ENCODE peak calls at places on chromosomes 2 and 18, in seven cellular contexts. One of them, this sample, is unnamed.

GRCh38 chr18:3816601-3817363 is 366.8 kb downstream of the TGIF1 start:
- DNase-seq in neuronal stem cell: no peak
- DNase-seq in H9: no peak
- DNase-seq in mesenchymal stem cell: peak; percentile 95
- DNase-seq in IMR-90: peak; percentile 99
- DNase-seq in mesendoderm: no peak
- DNase-seq in H1: no peak
- DNase-seq in this sample: peak; percentile 79

GRCh38 chr18:42092848-42093247 is 137.8 kb downstream of the PIK3C3 start:
- DNase-seq in neuronal stem cell: no peak
- DNase-seq in H9: no peak
- DNase-seq in mesenchymal stem cell: no peak
- DNase-seq in IMR-90: no peak
- DNase-seq in mesendoderm: no peak
- DNase-seq in H1: no peak
- DNase-seq in this sample: no peak

GRCh38 chr2:209340522-209340921 is 83.3 kb upstream of the MAP2 start:
- DNase-seq in neuronal stem cell: no peak
- DNase-seq in H9: no peak
- DNase-seq in mesenchymal stem cell: no peak
- DNase-seq in IMR-90: no peak
- DNase-seq in mesendoderm: no peak
- DNase-seq in H1: no peak
- DNase-seq in this sample: no peak

GRCh38 chr18:3177902-3178687 is 41.7 kb downstream of the MYOM1 start:
- DNase-seq in neuronal stem cell: no peak
- DNase-seq in H9: no peak
- DNase-seq in mesenchymal stem cell: no peak
- DNase-seq in IMR-90: peak; percentile 19
- DNase-seq in mesendoderm: no peak
- DNase-seq in H1: no peak
- DNase-seq in this sample: peak; percentile 60

GRCh38 chr2:214019229-214019972 is 391.5 kb upstream of the VWC2L start:
- DNase-seq in neuronal stem cell: no peak
- DNase-seq in H9: no peak
- DNase-seq in mesenchymal stem cell: peak; percentile 94
- DNase-seq in IMR-90: peak; percentile 97
- DNase-seq in mesendoderm: no peak
- DNase-seq in H1: no peak
- DNase-seq in this sample: peak; percentile 84

GRCh38 chr2:239819974-239820555 is 205.1 kb downstream of the NDUFA10 start:
- DNase-seq in neuronal stem cell: no peak
- DNase-seq in H9: peak; percentile 17
- DNase-seq in mesenchymal stem cell: no peak
- DNase-seq in IMR-90: no peak
- DNase-seq in mesendoderm: no peak
- DNase-seq in H1: no peak
- DNase-seq in this sample: no peak

GRCh38 chr2:124816007-124816406 is 790.9 kb downstream of the CNTNAP5 start:
- DNase-seq in neuronal stem cell: no peak
- DNase-seq in H9: no peak
- DNase-seq in mesenchymal stem cell: no peak
- DNase-seq in IMR-90: no peak
- DNase-seq in mesendoderm: no peak
- DNase-seq in H1: no peak
- DNase-seq in this sample: no peak

GRCh38 chr18:4399929-4400328 is 55.2 kb downstream of the DLGAP1 start:
- DNase-seq in neuronal stem cell: no peak
- DNase-seq in H9: peak; percentile 41
- DNase-seq in mesenchymal stem cell: no peak
- DNase-seq in IMR-90: no peak
- DNase-seq in mesendoderm: no peak
- DNase-seq in H1: no peak
- DNase-seq in this sample: no peak

GRCh38 chr2:1448009-1448408 is 34.7 kb downstream of the TPO start:
- DNase-seq in neuronal stem cell: no peak
- DNase-seq in H9: no peak
- DNase-seq in mesenchymal stem cell: no peak
- DNase-seq in IMR-90: no peak
- DNase-seq in mesendoderm: no peak
- DNase-seq in H1: no peak
- DNase-seq in this sample: no peak

GRCh38 chr2:207903236-207903635 is 122.1 kb downstream of the PLEKHM3 start:
- DNase-seq in neuronal stem cell: no peak
- DNase-seq in H9: no peak
- DNase-seq in mesenchymal stem cell: no peak
- DNase-seq in IMR-90: no peak
- DNase-seq in mesendoderm: no peak
- DNase-seq in H1: no peak
- DNase-seq in this sample: no peak

GRCh38 chr2:223601932-223602676 is at the start of gene SCG2:
- DNase-seq in neuronal stem cell: peak; percentile 64
- DNase-seq in H9: peak; percentile 78
- DNase-seq in mesenchymal stem cell: peak; percentile 92
- DNase-seq in IMR-90: peak; percentile 96
- DNase-seq in mesendoderm: peak; percentile 78
- DNase-seq in H1: peak; percentile 47
- DNase-seq in this sample: peak; percentile 45

GRCh38 chr2:73297151-73297559 is 3.8 kb upstream of the EGR4 start:
- DNase-seq in neuronal stem cell: no peak
- DNase-seq in H9: no peak
- DNase-seq in mesenchymal stem cell: peak; percentile 6
- DNase-seq in IMR-90: no peak
- DNase-seq in mesendoderm: no peak
- DNase-seq in H1: no peak
- DNase-seq in this sample: no peak

GRCh38 chr2:159798376-159798724 is 342 bp upstream of the CD302 start:
- DNase-seq in neuronal stem cell: no peak
- DNase-seq in H9: no peak
- DNase-seq in mesenchymal stem cell: no peak
- DNase-seq in IMR-90: no peak
- DNase-seq in mesendoderm: no peak
- DNase-seq in H1: no peak
- DNase-seq in this sample: no peak

GRCh38 chr2:100580474-100581264 is 17.9 kb downstream of the PDCL3 start:
- DNase-seq in neuronal stem cell: no peak
- DNase-seq in H9: no peak
- DNase-seq in mesenchymal stem cell: no peak
- DNase-seq in IMR-90: no peak
- DNase-seq in mesendoderm: no peak
- DNase-seq in H1: no peak
- DNase-seq in this sample: no peak

GRCh38 chr2:156341482-156342251 is 9.1 kb upstream of the NR4A2 start:
- DNase-seq in neuronal stem cell: peak; percentile 74
- DNase-seq in H9: peak; percentile 86
- DNase-seq in mesenchymal stem cell: peak; percentile 97
- DNase-seq in IMR-90: peak; percentile 94
- DNase-seq in mesendoderm: peak; percentile 92
- DNase-seq in H1: no peak
- DNase-seq in this sample: peak; percentile 68

GRCh38 chr2:156342252-156343095 is 10.0 kb upstream of the NR4A2 start:
- DNase-seq in neuronal stem cell: peak; percentile 85
- DNase-seq in H9: peak; percentile 83
- DNase-seq in mesenchymal stem cell: peak; percentile 96
- DNase-seq in IMR-90: peak; percentile 93
- DNase-seq in mesendoderm: peak; percentile 94
- DNase-seq in H1: no peak
- DNase-seq in this sample: peak; percentile 92

GRCh38 chr2:156343096-156343939 is 10.8 kb upstream of the NR4A2 start:
- DNase-seq in neuronal stem cell: no peak
- DNase-seq in H9: no peak
- DNase-seq in mesenchymal stem cell: no peak
- DNase-seq in IMR-90: no peak
- DNase-seq in mesendoderm: no peak
- DNase-seq in H1: no peak
- DNase-seq in this sample: no peak

GRCh38 chr2:156345582-156345981 is 13.1 kb upstream of the NR4A2 start:
- DNase-seq in neuronal stem cell: no peak
- DNase-seq in H9: no peak
- DNase-seq in mesenchymal stem cell: no peak
- DNase-seq in IMR-90: no peak
- DNase-seq in mesendoderm: no peak
- DNase-seq in H1: no peak
- DNase-seq in this sample: no peak

GRCh38 chr2:156343940-156344301 is 11.4 kb upstream of the NR4A2 start:
- DNase-seq in neuronal stem cell: no peak
- DNase-seq in H9: no peak
- DNase-seq in mesenchymal stem cell: peak; percentile 59
- DNase-seq in IMR-90: peak; percentile 65
- DNase-seq in mesendoderm: no peak
- DNase-seq in H1: no peak
- DNase-seq in this sample: no peak
- H3K23ac ChIP-seq in neuronal stem cell: no peak overlapping the region
- H3K23ac ChIP-seq in H9: no peak overlapping the region
- H3K23ac ChIP-seq in mesenchymal stem cell: no peak overlapping the region
- H3K23ac ChIP-seq in IMR-90: no peak overlapping the region
- H3K23ac ChIP-seq in mesendoderm: no peak overlapping the region
- H3K23ac ChIP-seq in H1: no peak overlapping the region
- H3K23ac ChIP-seq in this sample: no peak overlapping the region

GRCh38 chr2:188314314-188315054 is 22.8 kb downstream of the GULP1 start:
- DNase-seq in neuronal stem cell: no peak
- DNase-seq in H9: no peak
- DNase-seq in mesenchymal stem cell: peak; percentile 58
- DNase-seq in IMR-90: no peak
- DNase-seq in mesendoderm: peak; percentile 58
- DNase-seq in H1: no peak
- DNase-seq in this sample: no peak

GRCh38 chr2:188315750-188316149 is 24.1 kb downstream of the GULP1 start:
- DNase-seq in neuronal stem cell: no peak
- DNase-seq in H9: no peak
- DNase-seq in mesenchymal stem cell: no peak
- DNase-seq in IMR-90: no peak
- DNase-seq in mesendoderm: no peak
- DNase-seq in H1: no peak
- DNase-seq in this sample: no peak

GRCh38 chr2:188316791-188317423 is 25.2 kb downstream of the GULP1 start:
- DNase-seq in neuronal stem cell: no peak
- DNase-seq in H9: no peak
- DNase-seq in mesenchymal stem cell: no peak
- DNase-seq in IMR-90: no peak
- DNase-seq in mesendoderm: no peak
- DNase-seq in H1: no peak
- DNase-seq in this sample: no peak

GRCh38 chr2:188318161-188318749 is 26.6 kb downstream of the GULP1 start:
- DNase-seq in neuronal stem cell: no peak
- DNase-seq in H9: no peak
- DNase-seq in mesenchymal stem cell: no peak
- DNase-seq in IMR-90: no peak
- DNase-seq in mesendoderm: no peak
- DNase-seq in H1: no peak
- DNase-seq in this sample: no peak

DNA sequence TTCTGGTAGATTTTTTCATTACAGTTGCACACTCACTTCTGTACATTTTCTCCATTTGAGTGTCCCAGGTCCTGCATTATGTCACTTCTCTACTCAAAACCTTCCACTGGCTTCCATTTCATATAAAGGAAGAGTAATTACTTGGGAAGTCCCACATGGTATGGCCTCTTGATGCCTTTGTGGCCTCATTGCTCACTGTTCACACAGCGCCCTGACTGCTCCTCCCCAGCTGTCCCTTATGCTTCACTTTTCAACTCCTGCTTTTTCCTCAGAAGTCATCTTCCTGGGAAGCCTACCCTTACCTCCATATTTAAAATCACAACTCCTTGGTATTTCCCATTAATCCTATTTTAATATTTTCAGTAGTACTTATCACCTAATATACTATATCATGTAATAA is 24.7 kb downstream of the GULP1 start:
- DNase-seq in neuronal stem cell: no peak
- DNase-seq in H9: no peak
- DNase-seq in mesenchymal stem cell: no peak
- DNase-seq in IMR-90: no peak
- DNase-seq in mesendoderm: no peak
- DNase-seq in H1: no peak
- DNase-seq in this sample: no peak
- H3K23ac ChIP-seq in neuronal stem cell: no peak overlapping the region
- H3K23ac ChIP-seq in H9: no peak overlapping the region
- H3K23ac ChIP-seq in mesenchymal stem cell: no peak overlapping the region
- H3K23ac ChIP-seq in IMR-90: no peak overlapping the region
- H3K23ac ChIP-seq in mesendoderm: no peak overlapping the region
- H3K23ac ChIP-seq in H1: no peak overlapping the region
- H3K23ac ChIP-seq in this sample: no peak overlapping the region

DNA sequence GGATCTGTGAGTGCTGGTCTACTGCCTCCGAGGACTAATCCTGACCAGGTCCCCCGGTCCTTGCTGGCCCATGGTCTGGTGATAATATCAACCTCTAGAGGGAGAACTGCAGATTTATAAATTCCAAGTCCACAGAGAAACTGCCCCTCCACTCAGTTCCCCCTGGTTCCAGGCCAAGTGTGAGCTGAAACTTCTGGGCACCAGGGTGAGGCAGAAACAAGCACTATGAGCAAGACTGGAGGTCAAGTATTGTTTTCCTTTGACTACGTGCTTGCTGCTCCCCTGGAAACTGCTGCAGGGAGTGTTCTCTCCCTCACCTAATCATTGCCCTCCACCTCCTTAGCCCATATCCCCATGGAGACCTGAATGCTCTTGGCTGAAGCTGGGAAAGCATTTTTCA is 135.3 kb downstream of the RDH14 start:
- DNase-seq in neuronal stem cell: no peak
- DNase-seq in H9: no peak
- DNase-seq in mesenchymal stem cell: no peak
- DNase-seq in IMR-90: no peak
- DNase-seq in mesendoderm: no peak
- DNase-seq in H1: no peak
- DNase-seq in this sample: no peak
- H3K23ac ChIP-seq in neuronal stem cell: no peak overlapping the region
- H3K23ac ChIP-seq in H9: no peak overlapping the region
- H3K23ac ChIP-seq in mesenchymal stem cell: no peak overlapping the region
- H3K23ac ChIP-seq in IMR-90: no peak overlapping the region
- H3K23ac ChIP-seq in mesendoderm: no peak overlapping the region
- H3K23ac ChIP-seq in H1: no peak overlapping the region
- H3K23ac ChIP-seq in this sample: no peak overlapping the region

DNA sequence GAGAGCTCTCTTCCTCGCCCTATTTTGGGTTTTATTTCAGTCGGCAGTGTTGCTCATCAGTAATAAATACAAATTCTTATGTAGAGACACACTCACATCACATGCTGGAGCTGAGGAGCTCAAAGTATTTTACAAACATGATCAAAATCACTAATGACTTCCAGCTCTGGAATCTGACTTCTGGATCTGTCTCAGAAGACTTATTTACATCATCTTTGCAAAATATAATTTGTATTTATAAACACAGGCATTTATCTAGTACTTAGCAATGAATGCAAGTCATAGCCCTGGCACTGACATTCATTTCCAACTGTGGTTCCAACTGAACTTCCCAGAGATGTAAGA is 327.1 kb downstream of the NCKAP5 start:
- DNase-seq in neuronal stem cell: no peak
- DNase-seq in H9: no peak
- DNase-seq in mesenchymal stem cell: peak; percentile 34
- DNase-seq in IMR-90: peak; percentile 91
- DNase-seq in mesendoderm: no peak
- DNase-seq in H1: no peak
- DNase-seq in this sample: peak; percentile 18
- H3K23ac ChIP-seq in neuronal stem cell: no peak overlapping the region
- H3K23ac ChIP-seq in H9: no peak overlapping the region
- H3K23ac ChIP-seq in mesenchymal stem cell: no peak overlapping the region
- H3K23ac ChIP-seq in IMR-90: no peak overlapping the region
- H3K23ac ChIP-seq in mesendoderm: no peak overlapping the region
- H3K23ac ChIP-seq in H1: no peak overlapping the region
- H3K23ac ChIP-seq in this sample: no peak overlapping the region